ENCODE peak calls at places on chromosomes 12 and 14, in nine cellular contexts. S, L, A, R, Q, K, Y, T and J are unnamed samples.

GRCh38 chr12:92290881-92291280 is 145.2 kb upstream of the BTG1 start:
- DNase-seq in Q (no peak), A (no peak), S (peak), L (no peak), T (no peak), R (no peak), K (no peak), Y (no peak), J (no peak)

GRCh38 chr14:103941973-103942736 is at the start of gene RD3L:
- DNase-seq in Y (no peak), L (no peak), A (no peak), K (no peak), S (no peak), R (no peak), Q (no peak), T (no peak), J (no peak)

GRCh38 chr12:58656254-58657009 is 263.9 kb downstream of the LRIG3 start:
- DNase-seq in L (no peak), Q (no peak), A (no peak), K (no peak), S (no peak), R (peak), Y (no peak), T (no peak), J (no peak)

GRCh38 chr14:96221109-96221650 is 16.5 kb downstream of the BDKRB2 start:
- DNase-seq in K (no peak), T (no peak), L (no peak), S (peak), R (no peak), Y (no peak), A (no peak), Q (no peak), J (no peak)

GRCh38 chr12:107178776-107179175 is 85.4 kb upstream of the CRY1 start:
- DNase-seq in Y (no peak), A (no peak), Q (no peak), L (no peak), R (no peak), S (no peak), K (no peak), T (no peak), J (no peak)

GRCh38 chr14:76762617-76763361 is 1.5 kb downstream of the VASH1 start:
- DNase-seq in Q (peak), K (no peak), S (no peak), Y (no peak), T (no peak), R (no peak), L (no peak), A (no peak), J (no peak)

GRCh38 chr14:68638817-68639517 is 153.9 kb downstream of the ZFP36L1 start:
- DNase-seq in L (no peak), Y (no peak), A (no peak), T (peak), S (no peak), R (no peak), K (no peak), Q (peak), J (no peak)

GRCh38 chr12:62006076-62006732 is 254.0 kb upstream of the USP15 start:
- DNase-seq in S (peak), A (peak), L (no peak), Q (no peak), K (no peak), R (peak), Y (no peak), T (no peak), J (no peak)

GRCh38 chr14:85058170-85058569 is 471.8 kb upstream of the FLRT2 start:
- DNase-seq in Y (no peak), Q (no peak), L (no peak), R (no peak), A (no peak), T (no peak), S (peak), K (no peak), J (no peak)

GRCh38 chr12:122137681-122138080 is 36.3 kb downstream of the IL31 start:
- DNase-seq in S (no peak), Q (no peak), T (no peak), R (no peak), K (no peak), Y (no peak), L (no peak), A (no peak), J (no peak)

GRCh38 chr12:59678759-59679411 is 83.1 kb downstream of the SLC16A7 start:
- DNase-seq in K (no peak), R (no peak), S (no peak), L (no peak), A (no peak), T (no peak), Q (no peak), Y (no peak), J (no peak)

GRCh38 chr12:23930599-23930998 is 18.9 kb downstream of the SOX5 start:
- DNase-seq in K (no peak), Y (no peak), A (no peak), T (no peak), R (no peak), S (no peak), L (no peak), Q (no peak), J (no peak)

GRCh38 chr12:49825971-49826421 is 2.2 kb downstream of the NCKAP5L start:
- DNase-seq in Q (peak), S (peak), L (no peak), Y (no peak), R (peak), K (no peak), T (peak), A (no peak), J (no peak)

GRCh38 chr12:49827351-49828099 is 688 bp downstream of the NCKAP5L start:
- DNase-seq in K (peak), A (peak), Y (peak), R (peak), S (peak), Q (peak), L (no peak), T (peak), J (no peak)

GRCh38 chr12:49831717-49832116 is 3.5 kb upstream of the NCKAP5L start:
- DNase-seq in T (no peak), Q (peak), R (no peak), L (no peak), S (no peak), A (no peak), Y (no peak), K (no peak), J (no peak)

GRCh38 chr12:49825360-49825970 is 2.7 kb downstream of the NCKAP5L start:
- DNase-seq in L (no peak), R (peak), S (peak), K (no peak), Q (peak), Y (no peak), A (no peak), T (peak), J (no peak)

GRCh38 chr12:49828143-49829091 is at the start of gene NCKAP5L:
- DNase-seq in S (peak), A (peak), K (peak), Q (peak), L (peak), R (peak), Y (peak), T (peak), J (peak)
- TF ChIP-seq POLR2A in S (peak), A (peak), K (peak), Q (no peak), L (no peak), R (peak), Y (no peak), T (peak), J (peak)

GRCh38 chr14:35978561-35978960 is 152.4 kb downstream of the BRMS1L start:
- DNase-seq in Q (no peak), K (no peak), A (no peak), Y (no peak), L (no peak), R (no peak), S (no peak), T (no peak), J (no peak)

GRCh38 chr14:35969310-35969709 is 143.2 kb downstream of the BRMS1L start:
- DNase-seq in T (no peak), L (no peak), K (no peak), S (no peak), A (no peak), Q (no peak), Y (no peak), R (no peak), J (no peak)

GRCh38 chr14:35971965-35972630 is 146.0 kb downstream of the BRMS1L start:
- DNase-seq in L (no peak), Q (no peak), S (no peak), K (no peak), Y (no peak), T (no peak), A (no peak), R (no peak), J (no peak)

GRCh38 chr14:35975814-35976213 is 149.7 kb downstream of the BRMS1L start:
- DNase-seq in T (no peak), Q (no peak), K (no peak), S (no peak), L (no peak), R (no peak), A (no peak), Y (no peak), J (no peak)

GRCh38 chr14:35973770-35974169 is 147.6 kb downstream of the BRMS1L start:
- DNase-seq in Y (no peak), Q (no peak), K (no peak), R (no peak), T (no peak), A (no peak), L (no peak), S (no peak), J (no peak)
- TF ChIP-seq POLR2A in Y (no peak), Q (no peak), K (no peak), R (no peak), T (no peak), A (no peak), L (no peak), S (no peak), J (no peak)

DNA sequence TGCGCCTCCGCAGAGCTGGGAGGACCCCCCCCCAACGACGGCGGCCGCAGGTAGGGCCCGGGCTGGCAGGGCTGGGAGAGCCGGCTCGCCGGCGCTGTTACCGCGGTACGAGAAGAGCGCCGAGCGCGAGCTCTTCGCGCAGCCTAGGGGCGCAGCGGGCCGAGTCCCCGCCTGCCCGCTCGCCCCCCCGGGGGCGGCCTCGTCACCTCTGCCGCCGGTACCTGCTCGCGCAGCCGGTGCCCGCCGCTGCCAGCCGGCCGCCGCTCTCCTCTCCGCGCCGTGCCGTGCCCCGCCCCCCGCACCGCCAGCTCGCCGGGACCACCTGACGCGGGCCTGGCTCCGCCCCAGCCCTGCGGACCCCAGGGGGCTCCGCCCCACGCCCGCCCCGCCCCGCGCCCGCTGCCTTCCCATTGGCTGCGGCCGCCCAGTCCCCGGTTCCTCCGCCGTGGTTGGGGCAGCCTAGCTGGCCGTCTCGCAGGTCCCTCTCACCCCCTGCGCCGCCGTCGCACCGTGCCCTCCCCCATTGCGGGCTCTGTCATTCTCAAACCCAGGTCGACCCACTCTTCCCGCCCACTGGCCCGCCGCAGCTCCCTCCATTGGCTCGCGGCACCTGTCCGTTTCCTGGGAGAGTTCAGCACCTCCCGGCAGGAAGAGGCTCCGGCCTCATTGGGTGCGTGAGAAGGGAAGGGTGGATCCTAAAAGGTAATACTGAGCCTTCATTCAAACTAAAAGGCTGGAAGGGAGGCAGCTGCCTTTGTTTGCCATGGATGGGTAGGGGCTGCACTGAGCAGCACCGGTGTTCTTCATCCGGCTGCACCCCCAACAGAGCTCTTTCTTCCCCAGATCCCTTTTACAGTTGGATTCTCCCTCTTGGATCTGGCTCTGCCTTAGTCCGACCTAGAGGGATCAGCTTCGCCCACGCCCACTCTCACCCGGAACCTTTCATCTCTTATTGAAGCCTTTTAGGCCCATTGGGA is at the start of gene MAP3K9:
- DNase-seq in S (peak), Q (peak), K (peak), R (peak), L (peak), T (peak), A (peak), Y (peak), J (no peak)
- TF ChIP-seq POLR2A in S (no peak), Q (no peak), K (no peak), R (peak), L (no peak), T (no peak), A (peak), Y (no peak), J (no peak)

DNA sequence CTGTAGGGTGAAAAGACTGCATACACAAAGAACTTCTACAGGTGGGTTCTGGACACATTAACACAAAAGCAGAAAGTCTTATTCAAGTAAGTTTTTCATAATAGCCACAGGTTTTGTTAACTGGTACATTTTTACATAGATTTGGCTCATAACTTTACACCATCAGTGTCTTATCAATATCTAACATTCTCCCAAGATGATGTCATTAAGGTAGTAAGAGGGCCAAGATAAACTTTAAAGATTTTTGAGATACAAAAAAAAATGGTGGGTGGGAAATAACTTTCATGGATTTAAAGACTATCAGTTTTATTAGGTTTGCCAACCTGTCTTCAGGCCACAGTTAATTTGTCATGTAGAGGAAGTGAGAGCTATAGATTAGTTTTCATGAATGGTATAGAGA is 1.7 kb downstream of the SUPT16H start:
- DNase-seq in L (no peak), R (no peak), S (no peak), Q (no peak), T (no peak), Y (no peak), A (no peak), K (no peak), J (no peak)
- TF ChIP-seq POLR2A in L (no peak), R (no peak), S (no peak), Q (no peak), T (no peak), Y (no peak), A (no peak), K (no peak), J (no peak)

GRCh38 chr14:75275598-75275997 is 3.0 kb upstream of the FOS start:
- DNase-seq in S (no peak), R (no peak), T (peak), L (no peak), Y (no peak), Q (peak), A (no peak), K (no peak), J (no peak)

GRCh38 chr14:75278422-75279152 is at the start of gene FOS:
- DNase-seq in T (peak), S (peak), K (peak), R (peak), Q (peak), Y (peak), L (peak), A (peak), J (peak)

GRCh38 chr14:75279153-75279738 is 618 bp downstream of the FOS start:
- DNase-seq in A (peak), K (peak), L (no peak), S (peak), Q (peak), Y (no peak), T (peak), R (peak), J (peak)

GRCh38 chr14:75277796-75278421 is 719 bp upstream of the FOS start:
- DNase-seq in T (no peak), R (no peak), S (peak), K (no peak), Q (no peak), A (no peak), Y (no peak), L (no peak), J (no peak)

GRCh38 chr14:75277000-75277795 is 1.4 kb upstream of the FOS start:
- DNase-seq in S (peak), T (peak), L (peak), Q (peak), R (peak), Y (peak), K (peak), A (peak), J (peak)
- TF ChIP-seq POLR2A in S (peak), T (peak), L (peak), Q (no peak), R (peak), Y (peak), K (peak), A (no peak), J (peak)

GRCh38 chr12:120759591-120760348 is 34.1 kb downstream of the ACADS start:
- DNase-seq in A (no peak), S (no peak), T (no peak), Q (peak), L (no peak), R (no peak), K (no peak), Y (no peak), J (no peak)
- TF ChIP-seq POLR2A in A (no peak), S (no peak), T (no peak), Q (no peak), L (no peak), R (no peak), K (no peak), Y (no peak), J (no peak)

DNA sequence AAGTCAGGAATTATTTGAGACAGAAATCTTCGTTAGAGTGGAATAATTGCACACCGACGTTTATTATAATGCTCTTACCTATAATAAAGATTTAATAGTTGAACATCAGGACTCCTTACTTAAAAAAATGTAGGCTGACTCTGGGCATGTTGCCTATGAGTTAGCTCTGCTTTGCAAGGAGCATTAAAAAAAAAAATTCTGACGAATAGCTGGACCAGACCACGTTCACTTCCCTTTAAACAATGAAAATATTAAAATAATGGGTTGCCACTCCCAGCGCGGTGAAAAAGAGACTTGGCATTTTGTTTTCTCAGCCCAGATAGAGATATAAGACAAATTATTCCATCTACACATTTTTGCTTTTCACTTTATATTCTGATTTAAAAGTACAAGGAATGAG is 549 bp upstream of the FANCM start:
- DNase-seq in R (no peak), Y (no peak), Q (no peak), A (no peak), L (no peak), T (no peak), S (peak), K (no peak), J (peak)
- TF ChIP-seq POLR2A in R (no peak), Y (no peak), Q (no peak), A (no peak), L (no peak), T (no peak), S (no peak), K (no peak), J (no peak)

GRCh38 chr12:124044809-124045321 is 71.8 kb downstream of the ZNF664 start:
- DNase-seq in Y (no peak), Q (no peak), L (no peak), R (no peak), T (no peak), K (no peak), S (no peak), A (no peak), J (no peak)
- TF ChIP-seq POLR2A in Y (no peak), Q (no peak), L (no peak), R (no peak), T (no peak), K (no peak), S (no peak), A (no peak), J (no peak)

DNA sequence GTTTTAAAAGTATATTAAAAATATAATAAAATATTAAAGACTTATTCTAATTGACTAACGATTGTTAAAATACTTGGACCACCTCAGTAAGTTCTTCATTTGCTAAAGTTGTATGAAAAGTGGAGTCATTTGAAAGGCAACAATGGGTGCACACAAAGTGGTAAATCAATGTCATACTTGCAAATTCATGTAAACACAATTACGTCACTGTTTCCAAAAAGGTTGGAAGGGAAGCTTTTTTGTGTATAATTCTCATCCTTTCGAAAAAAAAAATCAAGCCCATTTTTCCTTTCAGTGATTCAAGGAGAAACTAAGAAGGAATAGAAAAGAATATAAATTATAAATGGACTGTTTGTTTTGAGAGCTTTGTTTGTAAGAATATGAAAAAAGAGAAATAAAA is 166.2 kb downstream of the PIK3C2G start:
- DNase-seq in L (no peak), T (no peak), Q (no peak), S (no peak), K (no peak), R (no peak), A (no peak), Y (no peak), J (no peak)
- TF ChIP-seq POLR2A in L (no peak), T (no peak), Q (no peak), S (no peak), K (no peak), R (no peak), A (no peak), Y (no peak), J (no peak)